ENCODE peak calls at places on chromosomes 6 and 20, in seven cellular contexts. X is Panc1, O is mesenchymal stem cell, G is aorta, Q is heart left ventricle, R is psoas muscle, P is brain microvascular endothelial cell. V is an unnamed sample. For H3K27me3, the result is how much of the 10 kb centered on the place peaks cover.

GRCh38 chr6:167671977-167672687 is 154.6 kb upstream of the AFDN start:
- DNase-seq in O (no peak), R (no peak), G (no peak), Q (no peak), X (no peak), P (no peak), V (no peak)

GRCh38 chr20:37415118-37416085 is 69.5 kb downstream of the SRC start:
- DNase-seq in G (no peak), P (no peak), O (no peak), X (no peak), R (no peak), Q (peak), V (no peak)

GRCh38 chr6:6793388-6794250 is 205.1 kb downstream of the LY86 start:
- DNase-seq in P (no peak), R (no peak), O (peak), G (no peak), X (no peak), Q (no peak), V (no peak)

GRCh38 chr6:27213544-27214125 is 33.9 kb upstream of the PRSS16 start:
- DNase-seq in P (peak), Q (no peak), O (peak), R (no peak), X (no peak), G (no peak), V (no peak)

GRCh38 chr6:13013681-13014550 is 297.3 kb downstream of the PHACTR1 start:
- DNase-seq in G (peak), Q (peak), X (no peak), O (peak), R (no peak), P (no peak), V (peak)

GRCh38 chr6:1771324-1771723 is 161.6 kb downstream of the FOXC1 start:
- DNase-seq in R (no peak), G (no peak), X (no peak), P (peak), Q (no peak), O (no peak), V (no peak)

GRCh38 chr6:98931710-98932109 is 16.0 kb downstream of the FBXL4 start:
- DNase-seq in O (no peak), X (no peak), P (no peak), R (no peak), Q (no peak), G (no peak), V (no peak)

GRCh38 chr6:30409184-30409583 is 64.2 kb downstream of the RPP21 start:
- DNase-seq in Q (no peak), P (no peak), G (no peak), R (no peak), X (no peak), O (no peak), V (no peak)

GRCh38 chr20:51700809-51701285 is 67.3 kb downstream of the ATP9A start:
- DNase-seq in R (no peak), O (peak), X (no peak), G (no peak), P (peak), Q (no peak), V (no peak)

GRCh38 chr20:36461600-36462439 is 79.5 kb upstream of the MYL9 start:
- DNase-seq in O (peak), G (peak), R (peak), X (no peak), P (peak), Q (peak), V (peak)

GRCh38 chr6:3913077-3913957 is 64.1 kb downstream of the FAM50B start:
- DNase-seq in R (no peak), X (peak), G (no peak), P (peak), Q (peak), O (peak), V (no peak)

GRCh38 chr20:825710-826421 is 7.6 kb upstream of the FAM110A start:
- DNase-seq in P (peak), Q (no peak), O (no peak), R (no peak), G (no peak), X (no peak), V (no peak)

GRCh38 chr20:11697646-11698045 is 220.0 kb upstream of the BTBD3 start:
- DNase-seq in P (no peak), X (no peak), G (no peak), O (no peak), R (no peak), Q (no peak), V (no peak)

GRCh38 chr20:13771853-13772453 is 12.8 kb downstream of the ESF1 start:
- DNase-seq in R (no peak), X (no peak), P (no peak), Q (no peak), O (peak), G (no peak), V (no peak)

GRCh38 chr6:109124219-109124618 is 28.9 kb downstream of the CEP57L1 start:
- DNase-seq in P (no peak), R (no peak), X (no peak), Q (no peak), G (no peak), O (no peak), V (no peak)

GRCh38 chr6:131065824-131066171 is 2.8 kb upstream of the EPB41L2 start:
- DNase-seq in O (no peak), P (no peak), X (no peak), G (no peak), Q (no peak), R (no peak), V (no peak)

GRCh38 chr6:131073577-131073976 is 10.5 kb upstream of the EPB41L2 start:
- DNase-seq in G (no peak), P (no peak), Q (no peak), X (no peak), O (no peak), R (no peak), V (no peak)

GRCh38 chr6:131068165-131068564 is 5.1 kb upstream of the EPB41L2 start:
- DNase-seq in X (no peak), P (no peak), R (no peak), G (no peak), O (no peak), Q (no peak), V (no peak)

GRCh38 chr6:131067521-131067920 is 4.5 kb upstream of the EPB41L2 start:
- DNase-seq in O (no peak), R (no peak), P (no peak), X (no peak), G (no peak), Q (no peak), V (no peak)

GRCh38 chr6:131070061-131070460 is 7.0 kb upstream of the EPB41L2 start:
- DNase-seq in P (no peak), G (no peak), R (no peak), X (no peak), Q (no peak), O (no peak), V (no peak)
- H3K27me3 ChIP-seq in P (under half), G (under half), R (under half), X (under half), Q (under half), O (under half), V (under half)

GRCh38 chr20:58907481-58908137 is 55.1 kb downstream of the GNAS start:
- DNase-seq in G (peak), P (peak), Q (peak), R (peak), O (peak), X (peak), V (peak)

GRCh38 chr20:58905236-58905635 is 52.7 kb downstream of the GNAS start:
- DNase-seq in G (no peak), O (no peak), P (no peak), R (no peak), Q (no peak), X (no peak), V (no peak)

GRCh38 chr20:58908216-58908615 is 55.7 kb downstream of the GNAS start:
- DNase-seq in G (no peak), R (no peak), P (no peak), X (no peak), Q (no peak), O (no peak), V (no peak)

GRCh38 chr20:58906894-58907293 is 54.4 kb downstream of the GNAS start:
- DNase-seq in O (peak), R (no peak), X (no peak), Q (no peak), G (no peak), P (peak), V (no peak)

DNA sequence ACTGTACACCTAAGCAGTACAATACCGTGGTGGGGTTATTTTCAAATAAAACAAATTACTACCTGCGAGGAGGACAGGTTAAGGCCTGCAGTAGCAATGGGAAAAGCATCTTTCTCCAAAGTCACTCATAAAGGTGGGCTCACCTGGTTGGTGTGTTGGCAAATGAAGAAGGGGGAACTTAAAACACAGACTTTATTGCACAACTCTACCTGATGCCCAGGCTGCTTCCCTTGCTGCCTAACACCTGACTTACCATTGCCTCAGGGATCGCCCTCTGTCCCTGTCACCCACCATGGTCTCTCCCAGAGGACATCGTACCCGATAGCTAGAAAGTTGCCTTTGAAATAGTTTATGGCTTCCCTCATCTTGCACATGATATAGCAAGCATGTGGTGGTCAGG is 53.6 kb downstream of the GNAS start:
- DNase-seq in R (no peak), Q (no peak), O (no peak), G (no peak), P (no peak), X (no peak), V (no peak)
- H3K4me3 ChIP-seq in R (no peak), Q (no peak), O (no peak), G (no peak), P (no peak), X (no peak), V (no peak)

GRCh38 chr6:28777147-28777461 is 146.7 kb downstream of the TRIM27 start:
- DNase-seq in R (no peak), O (no peak), Q (no peak), X (no peak), G (no peak), P (no peak), V (no peak)
- H3K27me3 ChIP-seq in R (under half), O (half or more), Q (half or more), X (under half), G (under half), P (half or more), V (half or more)

GRCh38 chr6:154448448-154449096 is 61.9 kb downstream of the CNKSR3 start:
- DNase-seq in O (peak), G (no peak), P (peak), X (no peak), Q (no peak), R (no peak), V (no peak)
- H3K4me3 ChIP-seq in O (no peak), G (no peak), P (no peak), X (no peak), Q (peak), R (no peak), V (peak)

DNA sequence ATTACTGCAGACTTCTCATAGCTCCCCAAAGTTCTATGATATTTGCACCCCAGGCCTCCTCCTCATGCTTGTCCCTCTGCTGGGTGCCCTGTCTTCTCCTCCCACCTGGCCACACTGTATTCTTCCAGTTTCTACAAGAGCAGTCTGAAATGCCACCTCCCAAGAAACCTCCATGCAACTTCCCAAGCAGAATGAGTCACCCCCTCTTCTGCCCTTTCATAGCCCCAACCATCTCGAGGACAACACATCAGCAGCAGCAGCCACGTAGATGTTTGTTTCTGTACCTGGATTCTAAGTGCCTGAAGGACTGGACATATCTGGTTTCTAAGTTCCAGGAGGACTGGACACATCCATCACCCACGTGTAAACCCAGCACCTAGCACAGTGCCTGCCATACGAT is 6.6 kb upstream of the ULBP2 start:
- DNase-seq in O (no peak), G (no peak), P (no peak), Q (no peak), X (no peak), R (no peak), V (no peak)
- H3K27me3 ChIP-seq in O (half or more), G (under half), P (under half), Q (half or more), X (under half), R (under half), V (half or more)

GRCh38 chr6:170294813-170295518 is 4.1 kb upstream of the DLL1 start:
- DNase-seq in G (no peak), R (no peak), P (no peak), Q (no peak), X (no peak), O (no peak), V (no peak)
- H3K4me3 ChIP-seq in G (no peak), R (peak), P (peak), Q (peak), X (peak), O (peak), V (peak)